ENCODE peak calls at places on chromosomes 7 and 10, in six cellular contexts. Q is amniotic stem cell; I is SK-MEL-5; M is activated CD4-positive, alpha-beta T cell treated with anti-CD3 and anti-CD28 coated beads, Interleukin-2, amount 10 ng/mL, durations not matched to agents 7 days and 5 days; F is Kasumi-1; U is anterior cingulate cortex. B is an unnamed sample.

GRCh38 chr10:72567421-72567820 is 58.5 kb downstream of the MICU1 start:
- DNase-seq in Q (no peak), I (peak; percentile 16), M (no peak), F (no peak), U (no peak), B (no peak)

GRCh38 chr7:23467281-23467680 is 3.0 kb downstream of the IGF2BP3 start:
- DNase-seq in Q (no peak), I (no peak), M (no peak), F (peak; percentile 71), U (no peak), B (no peak)

GRCh38 chr7:6175642-6176041 is 96.8 kb downstream of the CYTH3 start:
- DNase-seq in Q (no peak), I (no peak), M (no peak), F (peak; percentile 2), U (no peak), B (no peak)

GRCh38 chr7:22572937-22573336 is 72.9 kb upstream of the STEAP1B start:
- DNase-seq in Q (peak; percentile 86), I (no peak), M (no peak), F (no peak), U (no peak), B (no peak)

GRCh38 chr7:138570715-138571114 is 110.7 kb downstream of the TRIM24 start:
- DNase-seq in Q (no peak), I (no peak), M (no peak), F (no peak), U (no peak), B (no peak)

GRCh38 chr10:61882621-61883375 is 18.7 kb upstream of the ARID5B start:
- DNase-seq in Q (no peak), I (no peak), M (no peak), F (no peak), U (no peak), B (no peak)

GRCh38 chr7:19442016-19442785 is 266.6 kb downstream of the POLR1F start:
- DNase-seq in Q (peak; percentile 34), I (peak; percentile 82), M (no peak), F (peak; percentile 14), U (no peak), B (no peak)

GRCh38 chr10:38118072-38118807 is 24.1 kb downstream of the ZNF37A start:
- DNase-seq in Q (no peak), I (no peak), M (no peak), F (no peak), U (no peak), B (no peak)

GRCh38 chr10:132938472-132939329 is 3.7 kb downstream of the CFAP46 start:
- DNase-seq in Q (no peak), I (peak; percentile 25), M (no peak), F (peak; percentile 23), U (no peak), B (no peak)

GRCh38 chr10:34200355-34200901 is 614.7 kb downstream of the PARD3 start:
- DNase-seq in Q (no peak), I (no peak), M (no peak), F (peak; percentile 98), U (no peak), B (no peak)

GRCh38 chr10:110679633-110680472 is 35.7 kb downstream of the RBM20 start:
- DNase-seq in Q (no peak), I (no peak), M (no peak), F (no peak), U (no peak), B (no peak)

GRCh38 chr10:132550366-132551092 is 12.9 kb downstream of the INPP5A start:
- DNase-seq in Q (no peak), I (no peak), M (no peak), F (no peak), U (no peak), B (no peak)

GRCh38 chr7:139634087-139634486 is 110.6 kb downstream of the CLEC2L start:
- DNase-seq in Q (no peak), I (no peak), M (no peak), F (no peak), U (no peak), B (no peak)

GRCh38 chr7:54904130-54904529 is 114.7 kb upstream of the EGFR start:
- DNase-seq in Q (peak; percentile 44), I (no peak), M (no peak), F (no peak), U (no peak), B (no peak)

GRCh38 chr7:131164025-131164899 is 163.4 kb upstream of the MKLN1 start:
- DNase-seq in Q (peak; percentile 58), I (peak; percentile 96), M (no peak), F (no peak), U (no peak), B (no peak)

GRCh38 chr10:71598673-71599072 is 120.9 kb downstream of the C10orf105 start:
- DNase-seq in Q (no peak), I (no peak), M (no peak), F (no peak), U (peak; percentile 42), B (peak; percentile 87)

GRCh38 chr7:152158801-152159587 is 133.5 kb downstream of the GALNT11 start:
- DNase-seq in Q (no peak), I (no peak), M (no peak), F (no peak), U (no peak), B (no peak)

GRCh38 chr7:149216402-149216801 is 21.1 kb downstream of the ZNF282 start:
- DNase-seq in Q (no peak), I (no peak), M (no peak), F (no peak), U (no peak), B (no peak)

GRCh38 chr10:117138838-117139580 is 939 bp upstream of the VAX1 start:
- DNase-seq in Q (no peak), I (peak; percentile 80), M (no peak), F (no peak), U (no peak), B (no peak)

GRCh38 chr10:30027057-30028005 is 32.1 kb downstream of the JCAD start:
- DNase-seq in Q (no peak), I (no peak), M (peak; percentile 92), F (peak; percentile 100), U (no peak), B (no peak)

GRCh38 chr7:91634485-91635177 is 245.9 kb downstream of the MTERF1 start:
- DNase-seq in Q (no peak), I (no peak), M (no peak), F (no peak), U (no peak), B (no peak)

GRCh38 chr7:66173856-66174255 is 31.3 kb upstream of the TPST1 start:
- DNase-seq in Q (no peak), I (no peak), M (no peak), F (no peak), U (no peak), B (no peak)

GRCh38 chr10:51602326-51602725 is 97.1 kb downstream of the CSTF2T start:
- DNase-seq in Q (no peak), I (no peak), M (no peak), F (no peak), U (no peak), B (no peak)

GRCh38 chr7:293681-294439 is 3.9 kb downstream of the FOXL3 start:
- DNase-seq in Q (no peak), I (no peak), M (no peak), F (no peak), U (no peak), B (no peak)

GRCh38 chr10:73648975-73649829 is 6.6 kb downstream of the SYNPO2L start:
- DNase-seq in Q (no peak), I (no peak), M (no peak), F (no peak), U (no peak), B (no peak)

GRCh38 chr7:114413741-114414140 is 874 bp upstream of the FOXP2 start:
- DNase-seq in Q (no peak), I (no peak), M (no peak), F (no peak), U (no peak), B (no peak)

B was measured in midbrain.